ENCODE peak calls at places on chromosomes 5 and 9, in six cellular contexts. X is omental fat pad; Y is tibial artery; Q is dorsolateral prefrontal cortex; H is CD4-positive, alpha-beta T cell; P is astrocyte of the spinal cord. Z is an unnamed sample.

GRCh38 chr9:137498720-137499150 is 39.6 kb upstream of the NSMF start:
- DNase-seq in H (no peak), Q (no peak), Y (no peak), P (no peak), X (no peak), Z (no peak)

GRCh38 chr5:72501475-72501874 is 5.7 kb downstream of the ZNF366 start:
- DNase-seq in H (no peak), P (peak), X (no peak), Y (no peak), Q (no peak), Z (no peak)

GRCh38 chr9:95574866-95575553 is 58.2 kb upstream of the PTCH1 start:
- DNase-seq in Y (no peak), X (no peak), H (no peak), P (no peak), Q (no peak), Z (no peak)

GRCh38 chr9:84230355-84231136 is 110.0 kb downstream of the SLC28A3 start:
- DNase-seq in P (peak), X (no peak), H (no peak), Q (no peak), Y (no peak), Z (peak)

GRCh38 chr5:101679816-101680215 is 616.3 kb downstream of the SLCO4C1 start:
- DNase-seq in Y (no peak), H (no peak), P (peak), Q (no peak), X (no peak), Z (no peak)

GRCh38 chr5:91266184-91266705 is 116.9 kb downstream of the ARRDC3 start:
- DNase-seq in X (no peak), H (no peak), P (peak), Y (no peak), Q (no peak), Z (no peak)

GRCh38 chr9:129407905-129408452 is 212.9 kb downstream of the C9orf50 start:
- DNase-seq in Y (no peak), H (no peak), X (no peak), Q (no peak), P (no peak), Z (no peak)

GRCh38 chr9:31119882-31120481 is 1264.5 kb upstream of the ACO1 start:
- DNase-seq in Y (no peak), H (peak), Q (no peak), P (peak), X (no peak), Z (no peak)

GRCh38 chr9:107488400-107489143 is 997 bp downstream of the KLF4 start:
- DNase-seq in Q (no peak), X (peak), Y (peak), H (no peak), P (peak), Z (no peak)

GRCh38 chr5:961002-961710 is 47.4 kb upstream of the NKD2 start:
- DNase-seq in X (no peak), P (no peak), Y (no peak), H (no peak), Q (no peak), Z (no peak)

GRCh38 chr9:96014078-96014477 is 138.6 kb downstream of the ERCC6L2 start:
- DNase-seq in X (no peak), Y (no peak), H (peak), Q (no peak), P (no peak), Z (no peak)

GRCh38 chr9:82934949-82935348 is 128.0 kb downstream of the RASEF start:
- DNase-seq in Q (no peak), H (no peak), Y (no peak), P (peak), X (no peak), Z (no peak)

GRCh38 chr5:23977365-23977764 is 470.0 kb downstream of the PRDM9 start:
- DNase-seq in X (no peak), Y (no peak), P (no peak), Q (no peak), H (no peak), Z (no peak)

GRCh38 chr5:120624021-120624563 is 160.0 kb downstream of the PRR16 start:
- DNase-seq in Y (no peak), Q (no peak), P (peak), X (no peak), H (no peak), Z (no peak)

GRCh38 chr9:36765468-36766341 is 193.0 kb downstream of the MELK start:
- DNase-seq in Y (peak), P (peak), H (peak), X (no peak), Q (peak), Z (no peak)

GRCh38 chr5:129496875-129497274 is 36.8 kb downstream of the ADAMTS19 start:
- DNase-seq in Y (no peak), X (no peak), P (no peak), H (no peak), Q (no peak), Z (no peak)

GRCh38 chr5:95403996-95404395 is 12.8 kb downstream of the FAM81B start:
- DNase-seq in P (no peak), X (no peak), Y (no peak), Q (no peak), H (no peak), Z (no peak)

GRCh38 chr5:10063997-10064396 is 185.7 kb downstream of the ATPSCKMT start:
- DNase-seq in P (no peak), H (no peak), Q (no peak), X (no peak), Y (no peak), Z (no peak)

GRCh38 chr9:17793713-17794622 is 215.1 kb downstream of the SH3GL2 start:
- DNase-seq in Y (no peak), P (no peak), X (no peak), Q (no peak), H (no peak), Z (no peak)

GRCh38 chr5:56233230-56233629 is at the start of gene ANKRD55:
- DNase-seq in P (no peak), H (no peak), X (no peak), Y (no peak), Q (peak), Z (no peak)

GRCh38 chr9:91119679-91120078 is 242.0 kb downstream of the AUH start:
- DNase-seq in H (no peak), P (peak), Y (no peak), X (no peak), Q (no peak), Z (no peak)

GRCh38 chr5:158801286-158801685 is 298.4 kb downstream of the EBF1 start:
- DNase-seq in P (no peak), H (no peak), Y (no peak), X (no peak), Q (no peak), Z (no peak)

GRCh38 chr5:171757853-171758535 is 27.6 kb upstream of the SMIM23 start:
- DNase-seq in Q (no peak), P (peak), Y (no peak), X (no peak), H (no peak), Z (peak)

GRCh38 chr9:136179761-136180160 is 25.2 kb downstream of the LHX3 start:
- DNase-seq in X (no peak), P (no peak), Q (no peak), H (no peak), Y (no peak), Z (no peak)

GRCh38 chr9:116941266-116941665 is 254.2 kb downstream of the TRIM32 start:
- DNase-seq in P (no peak), Y (no peak), Q (no peak), H (no peak), X (no peak), Z (no peak)

GRCh38 chr5:77771452-77771851 is 4.7 kb downstream of the TBCA start:
- DNase-seq in H (no peak), Y (no peak), X (no peak), Q (no peak), P (no peak), Z (no peak)
- TF ChIP-seq CTCF in H (no peak), Y (no peak), X (no peak), Q (no peak), P (no peak), Z (no peak)

GRCh38 chr5:65480306-65480865 is 1.3 kb downstream of the ADAMTS6 start:
- DNase-seq in X (peak), H (peak), P (peak), Q (peak), Y (peak), Z (peak)
- TF ChIP-seq CTCF in X (no peak), H (no peak), P (no peak), Q (no peak), Y (no peak), Z (no peak)

GRCh38 chr5:136055612-136056302 is 27.0 kb downstream of the TGFBI start:
- DNase-seq in P (no peak), H (no peak), X (no peak), Y (no peak), Q (no peak), Z (no peak)
- TF ChIP-seq CTCF in P (no peak), H (no peak), X (no peak), Y (no peak), Q (no peak), Z (no peak)

GRCh38 chr9:11023201-11023600 is 410.4 kb upstream of the PTPRD start:
- DNase-seq in Y (no peak), Q (no peak), X (no peak), P (no peak), H (no peak), Z (no peak)
- TF ChIP-seq CTCF in Y (no peak), Q (no peak), X (no peak), P (no peak), H (no peak), Z (no peak)

DNA sequence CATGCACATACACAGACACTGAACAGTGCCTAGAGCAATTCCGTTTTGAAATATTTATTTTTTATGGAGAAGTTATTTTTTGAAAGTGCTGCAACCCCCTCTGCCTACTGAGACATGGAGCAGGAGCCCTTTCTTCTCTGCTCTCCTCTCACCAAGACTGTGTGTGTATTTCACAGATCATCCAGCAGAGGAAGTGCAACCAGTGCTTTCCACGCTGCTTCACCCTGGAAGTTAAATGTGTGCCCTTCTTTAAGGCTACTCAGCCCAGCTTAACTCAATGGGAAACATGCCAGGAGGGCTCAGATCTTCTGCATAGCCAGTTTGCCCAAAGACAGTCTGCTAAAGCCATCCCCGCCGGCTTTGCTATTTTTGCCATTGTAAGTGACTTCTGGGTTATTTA is 606.3 kb downstream of the TLE1 start:
- DNase-seq in P (peak), X (no peak), Q (no peak), H (no peak), Y (no peak), Z (no peak)
- TF ChIP-seq CTCF in P (peak), X (no peak), Q (no peak), H (no peak), Y (peak), Z (no peak)

GRCh38 chr5:131810510-131811249 is 13.9 kb upstream of the FNIP1 start:
- DNase-seq in Y (no peak), Q (no peak), H (no peak), X (no peak), P (no peak), Z (no peak)
- TF ChIP-seq CTCF in Y (peak), Q (no peak), H (peak), X (no peak), P (peak), Z (peak)